ENCODE peak calls at places on chromosomes 16 and 17, in five cellular contexts. F is GM12892; N is progenitor cell of endocrine pancreas; K is activated T-helper 1 cell treated with anti-CD3 and anti-CD28 coated beads, Interleukin-2, amount 50 U/mL, for 16 hours; D is brain microvascular endothelial cell. J is an unnamed sample.
A peak's percentile ranks its signal among the peaks of the same experiment; 100 is the strongest.

GRCh38 chr17:45895969-45896793 is 1.8 kb downstream of the MAPT start:
- DNase-seq in F (no peak), N (no peak), K (no peak), D (no peak), J (no peak)

GRCh38 chr17:55582910-55583309 is 71.7 kb upstream of the SMIM36 start:
- DNase-seq in F (no peak), N (no peak), K (no peak), D (no peak), J (no peak)

GRCh38 chr17:38579934-38580333 is 25.8 kb downstream of the SRCIN1 start:
- DNase-seq in F (no peak), N (no peak), K (no peak), D (peak; percentile 14), J (no peak)

GRCh38 chr17:67365762-67366192 is 600 bp downstream of the PSMD12 start:
- DNase-seq in F (no peak), N (no peak), K (no peak), D (peak; percentile 63), J (peak; percentile 41)

GRCh38 chr17:35947156-35947585 is 3.7 kb upstream of the LYZL6 start:
- DNase-seq in F (no peak), N (peak; percentile 46), K (peak; percentile 2), D (peak; percentile 32), J (peak; percentile 55)

GRCh38 chr16:65415460-65415859 is 293.6 kb upstream of the CDH11 start:
- DNase-seq in F (no peak), N (no peak), K (no peak), D (peak; percentile 20), J (no peak)

GRCh38 chr17:44307387-44308186 is 814 bp upstream of the RUNDC3A start:
- DNase-seq in F (no peak), N (no peak), K (no peak), D (no peak), J (no peak)

GRCh38 chr16:4192206-4192605 is 49.7 kb downstream of the SRL start:
- DNase-seq in F (no peak), N (no peak), K (no peak), D (no peak), J (no peak)

GRCh38 chr17:30188211-30188939 is 47.1 kb downstream of the SLC6A4 start:
- DNase-seq in F (no peak), N (no peak), K (no peak), D (no peak), J (no peak)

GRCh38 chr17:40480501-40481003 is 20.9 kb downstream of the TNS4 start:
- DNase-seq in F (no peak), N (no peak), K (peak; percentile 75), D (no peak), J (peak; percentile 67)

GRCh38 chr17:2926019-2926650 is 129.9 kb downstream of the RAP1GAP2 start:
- DNase-seq in F (no peak), N (no peak), K (no peak), D (no peak), J (no peak)

GRCh38 chr16:28534542-28535373 is 4.0 kb downstream of the NUPR1 start:
- DNase-seq in F (no peak), N (no peak), K (no peak), D (no peak), J (no peak)

J was measured in OCI-LY7.